ENCODE peak calls at places on chromosome 21, in five cellular contexts. E is WTC11, T is K562, G is H1, J is HepG2. O is an unnamed sample.

GRCh38 chr21:43290529-43291346 is 121.9 kb downstream of the CRYAA start:
- DNase-seq in J (no peak), G (no peak), T (no peak), E (peak; percentile 16), O (no peak)

GRCh38 chr21:36980280-36981048 is 14.0 kb upstream of the HLCS start:
- DNase-seq in E (peak; percentile 41), G (peak; percentile 65), J (no peak), T (no peak), O (no peak)

GRCh38 chr21:29347274-29347681 is 48.6 kb downstream of the BACH1 start:
- DNase-seq in T (no peak), E (no peak), J (peak; percentile 27), G (no peak), O (no peak)

GRCh38 chr21:27112186-27112585 is 145.3 kb upstream of the ADAMTS5 start:
- DNase-seq in T (no peak), J (no peak), G (no peak), E (no peak), O (no peak)

GRCh38 chr21:29145354-29145782 is 14.9 kb downstream of the MAP3K7CL start:
- DNase-seq in E (no peak), G (no peak), J (peak; percentile 6), T (no peak), O (no peak)

GRCh38 chr21:43949499-43950208 is 62.5 kb upstream of the TRAPPC10 start:
- DNase-seq in T (no peak), G (no peak), E (no peak), J (no peak), O (no peak)

GRCh38 chr21:29893687-29894086 is 46.1 kb downstream of the GRIK1 start:
- DNase-seq in G (no peak), J (no peak), E (no peak), T (no peak), O (no peak)

GRCh38 chr21:32570456-32570855 is 14.9 kb downstream of the TCP10L start:
- DNase-seq in E (no peak), J (no peak), G (no peak), T (no peak), O (no peak)

GRCh38 chr21:45291613-45292398 is 4.1 kb upstream of the POFUT2 start:
- DNase-seq in E (no peak), G (peak; percentile 61), J (no peak), T (no peak), O (no peak)

GRCh38 chr21:33266784-33267135 is 593 bp downstream of the IL10RB start:
- DNase-seq in T (peak; percentile 42), G (no peak), J (no peak), E (no peak), O (no peak)

GRCh38 chr21:43733529-43734071 is 14.7 kb downstream of the PDXK start:
- DNase-seq in T (no peak), E (no peak), J (no peak), G (no peak), O (no peak)

GRCh38 chr21:30340714-30341573 is 3.5 kb upstream of the KRTAP27-1 start:
- DNase-seq in E (peak; percentile 58), T (peak; percentile 30), G (peak; percentile 63), J (peak; percentile 3), O (no peak)

GRCh38 chr21:33993286-33994231 is 78.0 kb upstream of the ATP5PO start:
- DNase-seq in T (no peak), G (no peak), J (no peak), E (no peak), O (no peak)

GRCh38 chr21:31371715-31372114 is 27.7 kb upstream of the TIAM1 start:
- DNase-seq in J (no peak), T (no peak), E (no peak), G (no peak), O (no peak)

GRCh38 chr21:38159355-38159754 is 97.4 kb upstream of the KCNJ15 start:
- DNase-seq in E (peak; percentile 71), T (peak; percentile 88), J (peak; percentile 53), G (peak; percentile 72), O (peak; percentile 19)

GRCh38 chr21:45261093-45261492 is 26.6 kb downstream of the POFUT2 start:
- DNase-seq in G (peak; percentile 24), T (no peak), E (no peak), J (no peak), O (no peak)

GRCh38 chr21:42677339-42678117 is 24.1 kb downstream of the PDE9A start:
- DNase-seq in G (no peak), T (no peak), E (no peak), J (no peak), O (no peak)

GRCh38 chr21:37198989-37199924 is 67.9 kb downstream of the VPS26C start:
- DNase-seq in T (no peak), E (no peak), G (no peak), J (no peak), O (no peak)

GRCh38 chr21:46557469-46557868 is 47.4 kb downstream of the S100B start:
- DNase-seq in E (no peak), J (no peak), T (no peak), G (no peak), O (no peak)

GRCh38 chr21:46561448-46562095 is 43.3 kb downstream of the S100B start:
- DNase-seq in E (no peak), T (no peak), J (no peak), G (no peak), O (no peak)

GRCh38 chr21:46557919-46558392 is 46.9 kb downstream of the S100B start:
- DNase-seq in T (no peak), G (peak; percentile 36), J (no peak), E (no peak), O (no peak)

GRCh38 chr21:46560568-46561447 is 44.1 kb downstream of the S100B start:
- DNase-seq in G (no peak), E (no peak), T (no peak), J (no peak), O (no peak)

DNA sequence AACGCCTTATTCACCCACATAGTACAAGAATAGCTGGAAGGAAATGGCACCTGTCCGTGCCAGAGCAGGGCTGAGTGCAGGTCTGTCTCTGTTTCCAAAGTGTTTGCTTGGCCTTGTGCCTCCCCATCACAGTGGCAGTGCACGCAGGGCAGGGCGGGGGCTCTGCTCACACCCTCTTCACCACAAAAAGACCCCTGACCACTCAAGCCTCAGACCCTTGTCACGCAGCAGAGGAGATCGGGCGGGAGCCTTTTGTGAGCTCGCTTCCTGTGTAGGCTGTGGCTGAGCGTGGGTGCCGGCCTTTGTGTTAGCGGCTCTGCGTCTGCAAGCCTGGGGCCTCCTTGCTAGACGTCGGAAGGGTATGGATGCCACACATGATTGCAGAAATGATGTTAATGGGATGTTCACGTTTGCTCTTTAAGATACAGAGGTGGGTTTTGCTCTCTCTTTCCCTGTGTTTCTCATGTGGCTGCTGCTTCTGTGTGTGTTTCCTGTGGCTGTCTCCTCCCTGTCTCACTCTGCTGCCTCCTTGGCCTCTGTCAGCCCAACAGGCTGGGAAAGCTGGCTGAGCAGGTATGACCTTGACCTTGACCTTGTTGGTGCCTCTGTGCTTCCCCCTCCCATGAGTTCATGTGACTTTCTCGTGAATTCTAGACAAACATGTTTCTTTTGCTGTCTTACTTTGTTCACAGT is 45.4 kb downstream of the S100B start:
- DNase-seq in E (no peak), G (peak; percentile 41), J (peak; percentile 41), T (no peak), O (peak; percentile 34)
- TF ChIP-seq ATF2 in E (no peak), G (no peak), J (no peak), T (no peak), O (no peak)

DNA sequence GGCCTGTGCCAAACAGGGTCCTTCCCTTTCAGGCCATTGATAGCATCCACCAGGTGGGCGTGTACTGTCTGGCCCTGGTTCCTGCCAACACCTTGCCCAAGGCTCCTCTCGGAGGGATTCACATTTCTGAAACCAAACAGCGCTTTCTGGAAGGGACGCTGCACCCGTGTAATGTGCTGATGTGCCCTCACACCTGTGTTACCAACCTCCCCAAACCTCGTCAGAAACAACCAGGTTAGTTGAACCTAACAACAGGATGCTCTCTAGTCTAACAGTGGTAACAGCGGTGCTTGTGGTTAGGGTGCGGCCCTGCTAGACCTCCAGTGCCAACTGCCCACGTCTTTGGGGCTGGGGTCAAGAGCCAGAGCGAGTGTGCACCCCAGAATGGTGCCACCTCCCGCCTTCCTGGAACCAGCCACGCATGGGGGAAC is 54.4 kb downstream of the S100B start:
- DNase-seq in G (peak; percentile 33), J (no peak), T (no peak), E (no peak), O (no peak)
- TF ChIP-seq MAX in G (no peak), J (no peak), T (no peak), E (no peak), O (no peak)

GRCh38 chr21:15272591-15272990 is 207.8 kb upstream of the NRIP1 start:
- DNase-seq in G (no peak), J (no peak), E (no peak), T (no peak), O (no peak)
- TF ChIP-seq ATF2 in G (no peak), J (no peak), E (no peak), T (no peak), O (no peak)

GRCh38 chr21:15062566-15062965 is 2.2 kb downstream of the NRIP1 start:
- DNase-seq in T (no peak), J (no peak), E (no peak), G (no peak), O (no peak)
- TF ChIP-seq MAX in T (no peak), J (no peak), E (no peak), G (no peak), O (no peak)

GRCh38 chr21:35561076-35561475 is 499.2 kb downstream of the SETD4 start:
- DNase-seq in J (no peak), G (no peak), T (no peak), E (no peak), O (no peak)

GRCh38 chr21:35566874-35567273 is 493.5 kb downstream of the SETD4 start:
- DNase-seq in J (no peak), T (no peak), E (no peak), G (no peak), O (no peak)

GRCh38 chr21:35563885-35564451 is 496.4 kb downstream of the SETD4 start:
- DNase-seq in J (no peak), T (no peak), E (no peak), G (no peak), O (no peak)

GRCh38 chr21:35562876-35563275 is 497.4 kb downstream of the SETD4 start:
- DNase-seq in T (no peak), G (no peak), E (no peak), J (no peak), O (no peak)

GRCh38 chr21:35565204-35565611 is 495.1 kb downstream of the SETD4 start:
- DNase-seq in G (no peak), E (no peak), T (peak; percentile 42), J (no peak), O (no peak)
- TF ChIP-seq ATF2 in G (no peak), E (no peak), T (no peak), J (no peak), O (no peak)

GRCh38 chr21:41611441-41611840 is 103.5 kb upstream of the TMPRSS2 start:
- DNase-seq in G (no peak), E (no peak), T (no peak), J (no peak), O (no peak)

GRCh38 chr21:41612674-41613250 is 104.8 kb upstream of the TMPRSS2 start:
- DNase-seq in E (peak; percentile 79), G (peak; percentile 88), T (peak; percentile 71), J (peak; percentile 15), O (no peak)

GRCh38 chr21:41613421-41613998 is 105.6 kb upstream of the TMPRSS2 start:
- DNase-seq in G (no peak), E (no peak), J (no peak), T (no peak), O (no peak)

GRCh38 chr21:41611966-41612606 is 104.1 kb upstream of the TMPRSS2 start:
- DNase-seq in J (peak; percentile 28), G (peak; percentile 73), E (peak; percentile 51), T (peak; percentile 43), O (no peak)

GRCh38 chr21:41610042-41610839 is 102.3 kb upstream of the TMPRSS2 start:
- DNase-seq in T (peak; percentile 74), E (peak; percentile 73), J (peak; percentile 60), G (peak; percentile 78), O (no peak)
- TF ChIP-seq MAX in T (no peak), E (no peak), J (no peak), G (no peak), O (no peak)

O was measured in GM12878.